ENCODE peak calls at places on chromosomes 3 and 15, in eight cellular contexts. One of them, this sample, is unnamed.

GRCh38 chr3:123854905-123855304 is 29.2 kb downstream of the MYLK start:
- DNase-seq in GM04504: no peak
- DNase-seq in Peyer's patch: no peak
- DNase-seq in HEK293T: no peak
- DNase-seq in pons: no peak
- DNase-seq in SW480: no peak
- DNase-seq in stimulated activated CD4-positive, alpha-beta T cell treated with anti-CD3 and anti-CD28 coated beads, Interleukin-1b, Interleukin-23, amount 100 ng/mL, for 48 hours: no peak
- DNase-seq in NCI-H1105 treated with DMSO at 0.1 percent for 48 hours: no peak
- DNase-seq in this sample: no peak

GRCh38 chr3:79111375-79112052 is 656.3 kb downstream of the ROBO1 start:
- DNase-seq in GM04504: peak; percentile 19
- DNase-seq in HEK293T: no peak
- DNase-seq in pons: no peak
- DNase-seq in SW480: no peak
- DNase-seq in NCI-H1105 treated with DMSO at 0.1 percent for 48 hours: no peak
- DNase-seq in Peyer's patch: peak; percentile 50
- DNase-seq in stimulated activated CD4-positive, alpha-beta T cell treated with anti-CD3 and anti-CD28 coated beads, Interleukin-1b, Interleukin-23, amount 100 ng/mL, for 48 hours: no peak
- DNase-seq in this sample: no peak

GRCh38 chr15:33430564-33430963 is 119.8 kb downstream of the RYR3 start:
- DNase-seq in Peyer's patch: no peak
- DNase-seq in HEK293T: no peak
- DNase-seq in stimulated activated CD4-positive, alpha-beta T cell treated with anti-CD3 and anti-CD28 coated beads, Interleukin-1b, Interleukin-23, amount 100 ng/mL, for 48 hours: no peak
- DNase-seq in GM04504: no peak
- DNase-seq in pons: no peak
- DNase-seq in SW480: no peak
- DNase-seq in NCI-H1105 treated with DMSO at 0.1 percent for 48 hours: no peak
- DNase-seq in this sample: no peak

GRCh38 chr15:77097921-77098320 is 27.0 kb upstream of the TSPAN3 start:
- DNase-seq in pons: no peak
- DNase-seq in Peyer's patch: no peak
- DNase-seq in NCI-H1105 treated with DMSO at 0.1 percent for 48 hours: no peak
- DNase-seq in SW480: no peak
- DNase-seq in stimulated activated CD4-positive, alpha-beta T cell treated with anti-CD3 and anti-CD28 coated beads, Interleukin-1b, Interleukin-23, amount 100 ng/mL, for 48 hours: no peak
- DNase-seq in GM04504: no peak
- DNase-seq in HEK293T: no peak
- DNase-seq in this sample: no peak

GRCh38 chr3:45051685-45052084 is 25.6 kb downstream of the CLEC3B start:
- DNase-seq in NCI-H1105 treated with DMSO at 0.1 percent for 48 hours: no peak
- DNase-seq in SW480: no peak
- DNase-seq in GM04504: no peak
- DNase-seq in stimulated activated CD4-positive, alpha-beta T cell treated with anti-CD3 and anti-CD28 coated beads, Interleukin-1b, Interleukin-23, amount 100 ng/mL, for 48 hours: no peak
- DNase-seq in Peyer's patch: no peak
- DNase-seq in HEK293T: no peak
- DNase-seq in pons: no peak
- DNase-seq in this sample: no peak

GRCh38 chr15:80744826-80745225 is 34.3 kb upstream of the CEMIP start:
- DNase-seq in SW480: no peak
- DNase-seq in GM04504: peak; percentile 64
- DNase-seq in NCI-H1105 treated with DMSO at 0.1 percent for 48 hours: no peak
- DNase-seq in pons: no peak
- DNase-seq in stimulated activated CD4-positive, alpha-beta T cell treated with anti-CD3 and anti-CD28 coated beads, Interleukin-1b, Interleukin-23, amount 100 ng/mL, for 48 hours: no peak
- DNase-seq in HEK293T: no peak
- DNase-seq in Peyer's patch: no peak
- DNase-seq in this sample: no peak

GRCh38 chr3:135887220-135887619 is 78.3 kb upstream of the PPP2R3A start:
- DNase-seq in GM04504: peak; percentile 36
- DNase-seq in NCI-H1105 treated with DMSO at 0.1 percent for 48 hours: no peak
- DNase-seq in stimulated activated CD4-positive, alpha-beta T cell treated with anti-CD3 and anti-CD28 coated beads, Interleukin-1b, Interleukin-23, amount 100 ng/mL, for 48 hours: no peak
- DNase-seq in pons: no peak
- DNase-seq in HEK293T: no peak
- DNase-seq in Peyer's patch: no peak
- DNase-seq in SW480: no peak
- DNase-seq in this sample: no peak

GRCh38 chr3:124606180-124606579 is 124.1 kb upstream of the UMPS start:
- DNase-seq in pons: no peak
- DNase-seq in stimulated activated CD4-positive, alpha-beta T cell treated with anti-CD3 and anti-CD28 coated beads, Interleukin-1b, Interleukin-23, amount 100 ng/mL, for 48 hours: no peak
- DNase-seq in Peyer's patch: no peak
- DNase-seq in SW480: no peak
- DNase-seq in HEK293T: no peak
- DNase-seq in GM04504: no peak
- DNase-seq in NCI-H1105 treated with DMSO at 0.1 percent for 48 hours: no peak
- DNase-seq in this sample: no peak

GRCh38 chr3:14242490-14243311 is 64.1 kb downstream of the LSM3 start:
- DNase-seq in stimulated activated CD4-positive, alpha-beta T cell treated with anti-CD3 and anti-CD28 coated beads, Interleukin-1b, Interleukin-23, amount 100 ng/mL, for 48 hours: no peak
- DNase-seq in HEK293T: no peak
- DNase-seq in pons: no peak
- DNase-seq in Peyer's patch: peak; percentile 36
- DNase-seq in GM04504: no peak
- DNase-seq in SW480: no peak
- DNase-seq in NCI-H1105 treated with DMSO at 0.1 percent for 48 hours: no peak
- DNase-seq in this sample: no peak

GRCh38 chr15:43516801-43517353 is 531 bp upstream of the MAP1A start:
- DNase-seq in GM04504: no peak
- DNase-seq in HEK293T: no peak
- DNase-seq in NCI-H1105 treated with DMSO at 0.1 percent for 48 hours: no peak
- DNase-seq in Peyer's patch: no peak
- DNase-seq in SW480: no peak
- DNase-seq in pons: peak; percentile 58
- DNase-seq in stimulated activated CD4-positive, alpha-beta T cell treated with anti-CD3 and anti-CD28 coated beads, Interleukin-1b, Interleukin-23, amount 100 ng/mL, for 48 hours: no peak
- DNase-seq in this sample: peak; percentile 39

GRCh38 chr3:70824785-70825184 is 512.3 kb upstream of the MDFIC2 start:
- DNase-seq in HEK293T: no peak
- DNase-seq in pons: no peak
- DNase-seq in NCI-H1105 treated with DMSO at 0.1 percent for 48 hours: no peak
- DNase-seq in SW480: no peak
- DNase-seq in Peyer's patch: no peak
- DNase-seq in stimulated activated CD4-positive, alpha-beta T cell treated with anti-CD3 and anti-CD28 coated beads, Interleukin-1b, Interleukin-23, amount 100 ng/mL, for 48 hours: no peak
- DNase-seq in GM04504: peak; percentile 42
- DNase-seq in this sample: peak; percentile 1